ENCODE peak calls at places on chromosomes 6 and 20, in seven cellular contexts. One of them, this sample, is unnamed.

GRCh38 chr6:142885182-142885867 is 59.7 kb downstream of the HIVEP2 start:
- DNase-seq in RWPE1: peak
- DNase-seq in left ventricle myocardium inferior: no peak
- DNase-seq in substantia nigra: no peak
- DNase-seq in hepatocyte: peak
- DNase-seq in psoas muscle: no peak
- DNase-seq in lung: peak
- DNase-seq in this sample: no peak

GRCh38 chr20:11901127-11901526 is 16.6 kb upstream of the BTBD3 start:
- DNase-seq in RWPE1: peak
- DNase-seq in lung: no peak
- DNase-seq in left ventricle myocardium inferior: no peak
- DNase-seq in hepatocyte: no peak
- DNase-seq in substantia nigra: no peak
- DNase-seq in psoas muscle: no peak
- DNase-seq in this sample: no peak

GRCh38 chr6:52407467-52407866 is 12.7 kb upstream of the EFHC1 start:
- DNase-seq in psoas muscle: no peak
- DNase-seq in RWPE1: peak
- DNase-seq in lung: no peak
- DNase-seq in hepatocyte: peak
- DNase-seq in substantia nigra: no peak
- DNase-seq in left ventricle myocardium inferior: no peak
- DNase-seq in this sample: no peak

GRCh38 chr6:42777126-42777822 is 4.6 kb upstream of the BICRAL start:
- DNase-seq in psoas muscle: no peak
- DNase-seq in RWPE1: no peak
- DNase-seq in left ventricle myocardium inferior: no peak
- DNase-seq in lung: no peak
- DNase-seq in substantia nigra: no peak
- DNase-seq in hepatocyte: no peak
- DNase-seq in this sample: no peak

GRCh38 chr6:30206799-30207618 is 6.2 kb downstream of the TRIM26 start:
- DNase-seq in RWPE1: peak
- DNase-seq in psoas muscle: no peak
- DNase-seq in hepatocyte: peak
- DNase-seq in lung: peak
- DNase-seq in left ventricle myocardium inferior: no peak
- DNase-seq in substantia nigra: no peak
- DNase-seq in this sample: no peak

GRCh38 chr6:43271944-43272343 is 26.1 kb upstream of the SLC22A7 start:
- DNase-seq in lung: no peak
- DNase-seq in hepatocyte: no peak
- DNase-seq in substantia nigra: no peak
- DNase-seq in psoas muscle: no peak
- DNase-seq in left ventricle myocardium inferior: no peak
- DNase-seq in RWPE1: no peak
- DNase-seq in this sample: no peak

GRCh38 chr20:32792316-32792715 is 27.4 kb upstream of the MAPRE1 start:
- DNase-seq in hepatocyte: peak
- DNase-seq in psoas muscle: peak
- DNase-seq in RWPE1: no peak
- DNase-seq in substantia nigra: no peak
- DNase-seq in left ventricle myocardium inferior: no peak
- DNase-seq in lung: no peak
- DNase-seq in this sample: no peak

GRCh38 chr6:42898891-42899361 is 16.9 kb upstream of the PTCRA start:
- DNase-seq in substantia nigra: no peak
- DNase-seq in RWPE1: peak
- DNase-seq in psoas muscle: no peak
- DNase-seq in left ventricle myocardium inferior: peak
- DNase-seq in hepatocyte: peak
- DNase-seq in lung: peak
- DNase-seq in this sample: peak

GRCh38 chr6:62280099-62280498 is 5.9 kb downstream of the KHDRBS2 start:
- DNase-seq in psoas muscle: no peak
- DNase-seq in RWPE1: no peak
- DNase-seq in lung: no peak
- DNase-seq in hepatocyte: no peak
- DNase-seq in substantia nigra: no peak
- DNase-seq in left ventricle myocardium inferior: no peak
- DNase-seq in this sample: no peak

GRCh38 chr20:48951646-48952045 is 30.1 kb downstream of the ARFGEF2 start:
- DNase-seq in hepatocyte: no peak
- DNase-seq in substantia nigra: no peak
- DNase-seq in psoas muscle: no peak
- DNase-seq in left ventricle myocardium inferior: no peak
- DNase-seq in RWPE1: no peak
- DNase-seq in lung: no peak
- DNase-seq in this sample: no peak

GRCh38 chr6:25232478-25232877 is 46.7 kb upstream of the CARMIL1 start:
- DNase-seq in substantia nigra: no peak
- DNase-seq in RWPE1: no peak
- DNase-seq in left ventricle myocardium inferior: peak
- DNase-seq in hepatocyte: peak
- DNase-seq in lung: no peak
- DNase-seq in psoas muscle: peak
- DNase-seq in this sample: no peak

GRCh38 chr6:12570461-12571030 is 146.0 kb upstream of the PHACTR1 start:
- DNase-seq in left ventricle myocardium inferior: no peak
- DNase-seq in hepatocyte: no peak
- DNase-seq in lung: no peak
- DNase-seq in psoas muscle: no peak
- DNase-seq in RWPE1: peak
- DNase-seq in substantia nigra: no peak
- DNase-seq in this sample: no peak

GRCh38 chr6:7821426-7821825 is 89.2 kb downstream of the TXNDC5 start:
- DNase-seq in lung: no peak
- DNase-seq in RWPE1: no peak
- DNase-seq in substantia nigra: no peak
- DNase-seq in psoas muscle: no peak
- DNase-seq in hepatocyte: no peak
- DNase-seq in left ventricle myocardium inferior: no peak
- DNase-seq in this sample: no peak

GRCh38 chr20:34522969-34523871 is 7.0 kb downstream of the DYNLRB1 start:
- DNase-seq in left ventricle myocardium inferior: peak
- DNase-seq in psoas muscle: peak
- DNase-seq in hepatocyte: peak
- DNase-seq in RWPE1: peak
- DNase-seq in substantia nigra: no peak
- DNase-seq in lung: peak
- DNase-seq in this sample: no peak

GRCh38 chr20:62238569-62239277 is 402 bp downstream of the OSBPL2 start:
- DNase-seq in RWPE1: peak
- DNase-seq in left ventricle myocardium inferior: no peak
- DNase-seq in substantia nigra: no peak
- DNase-seq in psoas muscle: no peak
- DNase-seq in lung: no peak
- DNase-seq in hepatocyte: peak
- DNase-seq in this sample: no peak

GRCh38 chr20:10221022-10221421 is 2.4 kb downstream of the SNAP25 start:
- DNase-seq in RWPE1: no peak
- DNase-seq in hepatocyte: no peak
- DNase-seq in substantia nigra: no peak
- DNase-seq in psoas muscle: no peak
- DNase-seq in lung: no peak
- DNase-seq in left ventricle myocardium inferior: no peak
- DNase-seq in this sample: no peak

GRCh38 chr20:10217517-10218410 is 866 bp upstream of the SNAP25 start:
- DNase-seq in psoas muscle: no peak
- DNase-seq in RWPE1: peak
- DNase-seq in left ventricle myocardium inferior: no peak
- DNase-seq in substantia nigra: peak
- DNase-seq in lung: no peak
- DNase-seq in hepatocyte: peak
- DNase-seq in this sample: peak

GRCh38 chr20:10219452-10219791 is 792 bp downstream of the SNAP25 start:
- DNase-seq in RWPE1: peak
- DNase-seq in lung: peak
- DNase-seq in substantia nigra: peak
- DNase-seq in left ventricle myocardium inferior: peak
- DNase-seq in psoas muscle: peak
- DNase-seq in hepatocyte: peak
- DNase-seq in this sample: peak

GRCh38 chr20:10218536-10219451 is at the start of gene SNAP25:
- DNase-seq in psoas muscle: no peak
- DNase-seq in left ventricle myocardium inferior: no peak
- DNase-seq in hepatocyte: peak
- DNase-seq in substantia nigra: peak
- DNase-seq in lung: no peak
- DNase-seq in RWPE1: peak
- DNase-seq in this sample: peak

DNA sequence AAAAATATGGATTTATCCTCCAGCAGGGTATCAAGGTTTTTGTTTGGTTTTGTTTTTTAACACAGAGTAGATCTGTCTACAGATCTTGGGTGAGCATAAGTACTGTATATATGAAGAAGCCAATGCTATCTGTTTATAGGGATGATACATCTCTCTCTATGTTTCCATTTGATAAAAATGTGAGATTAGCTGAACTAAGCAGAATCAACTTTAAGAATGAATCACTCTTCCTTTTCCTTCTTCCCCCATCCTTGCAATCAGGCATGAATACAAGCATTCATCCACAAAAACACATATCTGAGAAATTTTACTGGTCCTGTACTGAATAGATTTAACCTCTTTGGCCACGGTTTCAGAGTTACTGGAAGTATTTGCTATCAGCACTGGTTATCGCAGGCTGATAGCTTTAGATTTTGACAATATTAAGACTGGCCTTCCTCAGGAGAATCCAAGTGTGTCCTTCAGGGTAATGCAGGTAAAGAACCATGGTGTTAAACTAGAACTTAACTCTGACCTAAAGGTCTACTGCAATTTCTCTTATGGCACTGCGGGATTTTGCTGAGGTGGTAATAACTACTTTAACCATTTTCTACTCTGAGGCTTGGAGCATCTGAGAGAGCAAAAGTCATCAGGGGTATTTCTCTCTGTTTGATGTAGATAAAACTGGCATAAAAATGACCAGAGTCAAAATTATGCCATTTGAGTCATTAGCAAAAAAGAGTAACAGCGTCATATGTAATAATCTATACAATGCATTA is 1.5 kb downstream of the SNAP25 start:
- DNase-seq in left ventricle myocardium inferior: no peak
- DNase-seq in RWPE1: no peak
- DNase-seq in psoas muscle: no peak
- DNase-seq in hepatocyte: no peak
- DNase-seq in lung: no peak
- DNase-seq in substantia nigra: no peak
- DNase-seq in this sample: no peak
- H3K27ac ChIP-seq in left ventricle myocardium inferior: no peak
- H3K27ac ChIP-seq in RWPE1: no peak
- H3K27ac ChIP-seq in psoas muscle: no peak
- H3K27ac ChIP-seq in hepatocyte: no peak
- H3K27ac ChIP-seq in lung: no peak
- H3K27ac ChIP-seq in substantia nigra: no peak
- H3K27ac ChIP-seq in this sample: no peak

GRCh38 chr6:146547889-146548288 is 4.3 kb downstream of the RAB32 start:
- DNase-seq in left ventricle myocardium inferior: no peak
- DNase-seq in substantia nigra: no peak
- DNase-seq in RWPE1: no peak
- DNase-seq in lung: no peak
- DNase-seq in psoas muscle: no peak
- DNase-seq in hepatocyte: no peak
- DNase-seq in this sample: no peak

GRCh38 chr6:146544783-146545182 is 1.1 kb downstream of the RAB32 start:
- DNase-seq in lung: no peak
- DNase-seq in RWPE1: no peak
- DNase-seq in psoas muscle: no peak
- DNase-seq in substantia nigra: no peak
- DNase-seq in left ventricle myocardium inferior: no peak
- DNase-seq in hepatocyte: peak
- DNase-seq in this sample: no peak

GRCh38 chr6:146545608-146546007 is 2.0 kb downstream of the RAB32 start:
- DNase-seq in hepatocyte: peak
- DNase-seq in substantia nigra: no peak
- DNase-seq in left ventricle myocardium inferior: no peak
- DNase-seq in RWPE1: no peak
- DNase-seq in psoas muscle: no peak
- DNase-seq in lung: no peak
- DNase-seq in this sample: no peak

GRCh38 chr6:146543940-146544661 is 468 bp downstream of the RAB32 start:
- DNase-seq in RWPE1: peak
- DNase-seq in hepatocyte: peak
- DNase-seq in psoas muscle: peak
- DNase-seq in lung: peak
- DNase-seq in substantia nigra: peak
- DNase-seq in left ventricle myocardium inferior: peak
- DNase-seq in this sample: peak

DNA sequence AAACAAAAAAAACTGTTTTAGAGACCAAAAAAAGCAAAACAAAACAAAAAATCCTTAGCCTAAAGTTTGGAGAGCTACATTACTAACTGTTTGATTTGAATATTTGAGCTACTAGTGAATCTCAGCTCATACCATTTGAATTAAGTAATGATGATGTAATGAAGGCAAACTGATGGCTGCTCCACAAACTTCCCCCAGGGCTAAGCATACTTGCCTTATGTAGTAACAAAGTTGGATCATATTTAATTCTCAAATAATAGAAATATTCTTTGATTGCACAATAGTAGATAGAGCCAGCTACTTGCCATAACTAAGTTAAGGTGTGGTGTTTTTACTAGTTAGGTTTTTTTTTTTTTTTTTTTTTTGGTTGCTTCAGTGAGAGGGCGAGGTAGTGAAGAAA is 2.8 kb downstream of the RAB32 start:
- DNase-seq in psoas muscle: no peak
- DNase-seq in substantia nigra: no peak
- DNase-seq in hepatocyte: peak
- DNase-seq in lung: no peak
- DNase-seq in RWPE1: peak
- DNase-seq in left ventricle myocardium inferior: no peak
- DNase-seq in this sample: no peak
- H3K27ac ChIP-seq in psoas muscle: peak
- H3K27ac ChIP-seq in substantia nigra: no peak
- H3K27ac ChIP-seq in hepatocyte: peak
- H3K27ac ChIP-seq in lung: no peak
- H3K27ac ChIP-seq in RWPE1: no peak
- H3K27ac ChIP-seq in left ventricle myocardium inferior: peak
- H3K27ac ChIP-seq in this sample: no peak

DNA sequence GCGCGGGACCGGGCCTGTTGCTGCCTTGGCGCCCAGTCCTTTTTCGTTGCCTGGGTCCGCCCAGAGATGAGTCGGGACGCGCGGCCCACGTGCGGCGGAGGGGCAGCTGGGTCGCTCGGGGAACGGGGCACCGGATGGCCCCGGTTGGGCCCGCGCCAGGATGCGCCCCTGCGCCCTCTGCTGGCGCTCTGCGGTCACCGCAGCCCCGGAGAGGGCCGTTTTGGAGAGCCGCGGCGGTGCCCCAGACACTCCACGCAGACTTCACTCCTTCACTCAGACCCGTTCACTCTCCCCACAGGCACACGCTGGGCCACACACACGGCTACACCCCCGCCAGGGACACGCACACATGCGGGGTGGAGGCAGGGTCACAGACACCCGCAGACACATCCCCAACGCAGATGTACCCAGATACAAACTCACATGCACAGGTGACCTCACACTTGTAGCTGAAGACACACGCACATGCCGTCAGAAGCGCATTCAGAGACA is 38.8 kb downstream of the SRC start:
- DNase-seq in left ventricle myocardium inferior: peak
- DNase-seq in RWPE1: peak
- DNase-seq in substantia nigra: peak
- DNase-seq in psoas muscle: peak
- DNase-seq in lung: peak
- DNase-seq in hepatocyte: peak
- DNase-seq in this sample: peak
- H3K27ac ChIP-seq in left ventricle myocardium inferior: peak
- H3K27ac ChIP-seq in RWPE1: peak
- H3K27ac ChIP-seq in substantia nigra: no peak
- H3K27ac ChIP-seq in psoas muscle: no peak
- H3K27ac ChIP-seq in lung: no peak
- H3K27ac ChIP-seq in hepatocyte: no peak
- H3K27ac ChIP-seq in this sample: no peak

GRCh38 chr6:88813045-88813444 is 150.4 kb downstream of the RNGTT start:
- DNase-seq in psoas muscle: no peak
- DNase-seq in substantia nigra: no peak
- DNase-seq in hepatocyte: no peak
- DNase-seq in lung: no peak
- DNase-seq in left ventricle myocardium inferior: no peak
- DNase-seq in RWPE1: no peak
- DNase-seq in this sample: no peak
- H3K27ac ChIP-seq in psoas muscle: peak
- H3K27ac ChIP-seq in substantia nigra: no peak
- H3K27ac ChIP-seq in hepatocyte: no peak
- H3K27ac ChIP-seq in lung: no peak
- H3K27ac ChIP-seq in left ventricle myocardium inferior: no peak
- H3K27ac ChIP-seq in RWPE1: no peak
- H3K27ac ChIP-seq in this sample: no peak